ENCODE peak calls at places on chromosome 13, in four cellular contexts. D is naive thymus-derived CD4-positive, alpha-beta T cell; Q is T-helper 9 cell; N is H54. J is an unnamed sample.

GRCh38 chr13:102038787-102039186 is 363.1 kb downstream of the FGF14 start:
- DNase-seq in D (no peak), Q (no peak), N (no peak), J (no peak)

GRCh38 chr13:20128459-20128927 is 32.4 kb downstream of the GJA3 start:
- DNase-seq in D (peak), Q (no peak), N (no peak), J (peak)

GRCh38 chr13:74870865-74871264 is 611.1 kb downstream of the TBC1D4 start:
- DNase-seq in N (no peak), Q (no peak), D (no peak), J (no peak)

GRCh38 chr13:23081246-23081645 is 99.5 kb upstream of the SGCG start:
- DNase-seq in Q (no peak), D (no peak), N (no peak), J (no peak)

GRCh38 chr13:25538276-25538675 is 166.5 kb downstream of the ATP8A2 start:
- DNase-seq in Q (no peak), N (no peak), D (no peak), J (no peak)

GRCh38 chr13:100987993-100988392 is 313.4 kb upstream of the TMTC4 start:
- DNase-seq in Q (no peak), D (no peak), N (no peak), J (no peak)

GRCh38 chr13:27663947-27664346 is 42.3 kb downstream of the POLR1D start:
- DNase-seq in D (no peak), Q (no peak), N (no peak), J (no peak)

GRCh38 chr13:98384739-98385138 is 192.2 kb downstream of the STK24 start:
- DNase-seq in N (no peak), Q (no peak), D (no peak), J (no peak)

GRCh38 chr13:97502691-97503090 is 68.7 kb downstream of the RAP2A start:
- DNase-seq in Q (no peak), D (no peak), N (no peak), J (no peak)

GRCh38 chr13:97561182-97561581 is 127.2 kb downstream of the RAP2A start:
- DNase-seq in D (no peak), Q (no peak), N (no peak), J (no peak)

GRCh38 chr13:43546260-43546659 is 240.5 kb downstream of the ENOX1 start:
- DNase-seq in Q (no peak), D (no peak), N (no peak), J (no peak)

GRCh38 chr13:34469212-34469983 is 472.7 kb upstream of the NBEA start:
- DNase-seq in Q (no peak), D (no peak), N (no peak), J (no peak)

GRCh38 chr13:24605923-24606372 is 74.3 kb upstream of the ATP12A start:
- DNase-seq in N (no peak), D (peak), Q (no peak), J (peak)

GRCh38 chr13:41562083-41562482 is 104.7 kb downstream of the RGCC start:
- DNase-seq in D (no peak), Q (no peak), N (peak), J (no peak)

GRCh38 chr13:99386495-99386894 is 79.3 kb upstream of the GPR183 start:
- DNase-seq in N (no peak), Q (no peak), D (no peak), J (no peak)

GRCh38 chr13:114043421-114044053 is 69.7 kb upstream of the C13orf46 start:
- DNase-seq in N (peak), Q (peak), D (no peak), J (peak)

GRCh38 chr13:21608961-21609360 is 5.0 kb upstream of the MICU2 start:
- DNase-seq in D (no peak), N (no peak), Q (no peak), J (no peak)

GRCh38 chr13:84962849-84963248 is 836.4 kb downstream of the SLITRK6 start:
- DNase-seq in D (no peak), Q (no peak), N (no peak), J (no peak)

GRCh38 chr13:76812971-76813691 is 73.1 kb downstream of the KCTD12 start:
- DNase-seq in D (no peak), Q (no peak), N (no peak), J (no peak)

GRCh38 chr13:25836709-25837316 is 215.0 kb downstream of the SHISA2 start:
- DNase-seq in N (no peak), Q (no peak), D (no peak), J (no peak)

GRCh38 chr13:33347866-33348265 is 62.3 kb upstream of the STARD13 start:
- DNase-seq in D (no peak), Q (no peak), N (no peak), J (no peak)

GRCh38 chr13:111213964-111214726 is 99.0 kb downstream of the ARHGEF7 start:
- DNase-seq in D (no peak), N (no peak), Q (no peak), J (no peak)

GRCh38 chr13:110949628-110950027 is 34.8 kb upstream of the ANKRD10 start:
- DNase-seq in Q (no peak), N (no peak), D (no peak), J (no peak)